ENCODE peak calls at places on chromosome 21, in six cellular contexts. One of them, this sample, is unnamed.

GRCh38 chr21:25953196-25953595 is 217.4 kb downstream of the APP start:
- DNase-seq in fibroblast of pulmonary artery: no peak
- DNase-seq in epithelial cell of esophagus: no peak
- DNase-seq in activated CD8-positive, alpha-beta memory T cell treated with anti-CD3 and anti-CD28 coated beads for 1 hour: no peak
- DNase-seq in NCI-H774: no peak
- DNase-seq in foreskin fibroblast: no peak
- DNase-seq in this sample: no peak

GRCh38 chr21:45830221-45830640 is 151.3 kb upstream of the COL6A1 start:
- DNase-seq in foreskin fibroblast: no peak
- DNase-seq in activated CD8-positive, alpha-beta memory T cell treated with anti-CD3 and anti-CD28 coated beads for 1 hour: no peak
- DNase-seq in NCI-H774: peak; percentile 41
- DNase-seq in epithelial cell of esophagus: no peak
- DNase-seq in fibroblast of pulmonary artery: no peak
- DNase-seq in this sample: no peak

GRCh38 chr21:18950045-18950740 is 546.6 kb upstream of the TMPRSS15 start:
- DNase-seq in epithelial cell of esophagus: no peak
- DNase-seq in NCI-H774: no peak
- DNase-seq in fibroblast of pulmonary artery: no peak
- DNase-seq in activated CD8-positive, alpha-beta memory T cell treated with anti-CD3 and anti-CD28 coated beads for 1 hour: no peak
- DNase-seq in foreskin fibroblast: no peak
- DNase-seq in this sample: no peak

GRCh38 chr21:33799378-33800090 is 116.1 kb downstream of the ATP5PO start:
- DNase-seq in activated CD8-positive, alpha-beta memory T cell treated with anti-CD3 and anti-CD28 coated beads for 1 hour: no peak
- DNase-seq in foreskin fibroblast: peak; percentile 15
- DNase-seq in fibroblast of pulmonary artery: peak; percentile 29
- DNase-seq in epithelial cell of esophagus: no peak
- DNase-seq in NCI-H774: no peak
- DNase-seq in this sample: no peak

GRCh38 chr21:9739240-9739639 is 782.1 kb upstream of the TPTE start:
- DNase-seq in fibroblast of pulmonary artery: no peak
- DNase-seq in activated CD8-positive, alpha-beta memory T cell treated with anti-CD3 and anti-CD28 coated beads for 1 hour: no peak
- DNase-seq in epithelial cell of esophagus: no peak
- DNase-seq in NCI-H774: no peak
- DNase-seq in foreskin fibroblast: no peak
- DNase-seq in this sample: no peak

GRCh38 chr21:43723648-43724047 is 4.7 kb downstream of the PDXK start:
- DNase-seq in foreskin fibroblast: no peak
- DNase-seq in activated CD8-positive, alpha-beta memory T cell treated with anti-CD3 and anti-CD28 coated beads for 1 hour: no peak
- DNase-seq in NCI-H774: no peak
- DNase-seq in epithelial cell of esophagus: no peak
- DNase-seq in fibroblast of pulmonary artery: no peak
- DNase-seq in this sample: no peak

GRCh38 chr21:42564561-42564971 is 50.9 kb downstream of the SLC37A1 start:
- DNase-seq in foreskin fibroblast: no peak
- DNase-seq in NCI-H774: no peak
- DNase-seq in epithelial cell of esophagus: no peak
- DNase-seq in fibroblast of pulmonary artery: no peak
- DNase-seq in activated CD8-positive, alpha-beta memory T cell treated with anti-CD3 and anti-CD28 coated beads for 1 hour: no peak
- DNase-seq in this sample: no peak

GRCh38 chr21:45506836-45507522 is 35.3 kb downstream of the SLC19A1 start:
- DNase-seq in fibroblast of pulmonary artery: no peak
- DNase-seq in foreskin fibroblast: no peak
- DNase-seq in activated CD8-positive, alpha-beta memory T cell treated with anti-CD3 and anti-CD28 coated beads for 1 hour: no peak
- DNase-seq in epithelial cell of esophagus: no peak
- DNase-seq in NCI-H774: no peak
- DNase-seq in this sample: no peak

GRCh38 chr21:24118738-24119470 is 1488.4 kb downstream of the MRPL39 start:
- DNase-seq in NCI-H774: no peak
- DNase-seq in foreskin fibroblast: no peak
- DNase-seq in fibroblast of pulmonary artery: peak; percentile 1
- DNase-seq in activated CD8-positive, alpha-beta memory T cell treated with anti-CD3 and anti-CD28 coated beads for 1 hour: no peak
- DNase-seq in epithelial cell of esophagus: no peak
- DNase-seq in this sample: no peak

GRCh38 chr21:43825936-43826622 is 36.7 kb downstream of the RRP1 start:
- DNase-seq in activated CD8-positive, alpha-beta memory T cell treated with anti-CD3 and anti-CD28 coated beads for 1 hour: no peak
- DNase-seq in foreskin fibroblast: no peak
- DNase-seq in NCI-H774: no peak
- DNase-seq in fibroblast of pulmonary artery: no peak
- DNase-seq in epithelial cell of esophagus: no peak
- DNase-seq in this sample: no peak

GRCh38 chr21:34983680-34984086 is 65.4 kb downstream of the RUNX1 start:
- DNase-seq in foreskin fibroblast: peak; percentile 90
- DNase-seq in NCI-H774: no peak
- DNase-seq in fibroblast of pulmonary artery: peak; percentile 28
- DNase-seq in epithelial cell of esophagus: peak; percentile 30
- DNase-seq in activated CD8-positive, alpha-beta memory T cell treated with anti-CD3 and anti-CD28 coated beads for 1 hour: peak; percentile 36
- DNase-seq in this sample: no peak

GRCh38 chr21:33208534-33208933 is 21.2 kb upstream of the IFNAR2 start:
- DNase-seq in epithelial cell of esophagus: peak; percentile 21
- DNase-seq in foreskin fibroblast: no peak
- DNase-seq in activated CD8-positive, alpha-beta memory T cell treated with anti-CD3 and anti-CD28 coated beads for 1 hour: no peak
- DNase-seq in NCI-H774: no peak
- DNase-seq in fibroblast of pulmonary artery: no peak
- DNase-seq in this sample: no peak

GRCh38 chr21:29322570-29322957 is 23.8 kb downstream of the BACH1 start:
- DNase-seq in NCI-H774: no peak
- DNase-seq in fibroblast of pulmonary artery: no peak
- DNase-seq in epithelial cell of esophagus: no peak
- DNase-seq in activated CD8-positive, alpha-beta memory T cell treated with anti-CD3 and anti-CD28 coated beads for 1 hour: no peak
- DNase-seq in foreskin fibroblast: no peak
- DNase-seq in this sample: no peak

GRCh38 chr21:28310711-28311110 is 682.0 kb downstream of the LTN1 start:
- DNase-seq in foreskin fibroblast: no peak
- DNase-seq in NCI-H774: no peak
- DNase-seq in fibroblast of pulmonary artery: no peak
- DNase-seq in activated CD8-positive, alpha-beta memory T cell treated with anti-CD3 and anti-CD28 coated beads for 1 hour: no peak
- DNase-seq in epithelial cell of esophagus: peak; percentile 41
- DNase-seq in this sample: no peak

GRCh38 chr21:34707876-34708325 is 39.1 kb downstream of the CLIC6 start:
- DNase-seq in fibroblast of pulmonary artery: no peak
- DNase-seq in epithelial cell of esophagus: no peak
- DNase-seq in NCI-H774: no peak
- DNase-seq in activated CD8-positive, alpha-beta memory T cell treated with anti-CD3 and anti-CD28 coated beads for 1 hour: no peak
- DNase-seq in foreskin fibroblast: no peak
- DNase-seq in this sample: no peak

GRCh38 chr21:16076465-16076864 is 346.7 kb downstream of the USP25 start:
- DNase-seq in NCI-H774: no peak
- DNase-seq in activated CD8-positive, alpha-beta memory T cell treated with anti-CD3 and anti-CD28 coated beads for 1 hour: no peak
- DNase-seq in epithelial cell of esophagus: no peak
- DNase-seq in fibroblast of pulmonary artery: no peak
- DNase-seq in foreskin fibroblast: no peak
- DNase-seq in this sample: no peak

GRCh38 chr21:46173573-46173972 is 10.7 kb downstream of the SPATC1L start:
- DNase-seq in epithelial cell of esophagus: no peak
- DNase-seq in foreskin fibroblast: no peak
- DNase-seq in activated CD8-positive, alpha-beta memory T cell treated with anti-CD3 and anti-CD28 coated beads for 1 hour: no peak
- DNase-seq in fibroblast of pulmonary artery: no peak
- DNase-seq in NCI-H774: no peak
- DNase-seq in this sample: no peak

GRCh38 chr21:38379171-38379570 is 119.1 kb downstream of the ERG start:
- DNase-seq in NCI-H774: no peak
- DNase-seq in foreskin fibroblast: no peak
- DNase-seq in fibroblast of pulmonary artery: no peak
- DNase-seq in activated CD8-positive, alpha-beta memory T cell treated with anti-CD3 and anti-CD28 coated beads for 1 hour: no peak
- DNase-seq in epithelial cell of esophagus: peak; percentile 29
- DNase-seq in this sample: no peak

GRCh38 chr21:39318091-39318959 is 4.9 kb upstream of the BRWD1 start:
- DNase-seq in epithelial cell of esophagus: no peak
- DNase-seq in activated CD8-positive, alpha-beta memory T cell treated with anti-CD3 and anti-CD28 coated beads for 1 hour: no peak
- DNase-seq in foreskin fibroblast: no peak
- DNase-seq in NCI-H774: no peak
- DNase-seq in fibroblast of pulmonary artery: no peak
- DNase-seq in this sample: no peak

GRCh38 chr21:35585155-35585554 is 475.2 kb downstream of the SETD4 start:
- DNase-seq in activated CD8-positive, alpha-beta memory T cell treated with anti-CD3 and anti-CD28 coated beads for 1 hour: no peak
- DNase-seq in NCI-H774: no peak
- DNase-seq in fibroblast of pulmonary artery: no peak
- DNase-seq in epithelial cell of esophagus: peak; percentile 19
- DNase-seq in foreskin fibroblast: peak; percentile 28
- DNase-seq in this sample: no peak

GRCh38 chr21:29233611-29234540 is 64.8 kb upstream of the BACH1 start:
- DNase-seq in NCI-H774: no peak
- DNase-seq in foreskin fibroblast: no peak
- DNase-seq in activated CD8-positive, alpha-beta memory T cell treated with anti-CD3 and anti-CD28 coated beads for 1 hour: no peak
- DNase-seq in epithelial cell of esophagus: peak; percentile 70
- DNase-seq in fibroblast of pulmonary artery: no peak
- DNase-seq in this sample: no peak

GRCh38 chr21:38847556-38847955 is 41.8 kb downstream of the ETS2 start:
- DNase-seq in fibroblast of pulmonary artery: no peak
- DNase-seq in activated CD8-positive, alpha-beta memory T cell treated with anti-CD3 and anti-CD28 coated beads for 1 hour: no peak
- DNase-seq in foreskin fibroblast: no peak
- DNase-seq in NCI-H774: no peak
- DNase-seq in epithelial cell of esophagus: peak; percentile 54
- DNase-seq in this sample: no peak

GRCh38 chr21:43902441-43902840 is 37.4 kb downstream of the AGPAT3 start:
- DNase-seq in NCI-H774: no peak
- DNase-seq in activated CD8-positive, alpha-beta memory T cell treated with anti-CD3 and anti-CD28 coated beads for 1 hour: no peak
- DNase-seq in fibroblast of pulmonary artery: peak; percentile 81
- DNase-seq in foreskin fibroblast: peak; percentile 25
- DNase-seq in epithelial cell of esophagus: no peak
- DNase-seq in this sample: no peak

GRCh38 chr21:38714998-38715397 is 90.7 kb upstream of the ETS2 start:
- DNase-seq in fibroblast of pulmonary artery: no peak
- DNase-seq in NCI-H774: no peak
- DNase-seq in foreskin fibroblast: no peak
- DNase-seq in activated CD8-positive, alpha-beta memory T cell treated with anti-CD3 and anti-CD28 coated beads for 1 hour: no peak
- DNase-seq in epithelial cell of esophagus: peak; percentile 91
- DNase-seq in this sample: no peak

GRCh38 chr21:42193131-42193671 is 25.7 kb upstream of the ABCG1 start:
- DNase-seq in epithelial cell of esophagus: peak; percentile 36
- DNase-seq in NCI-H774: no peak
- DNase-seq in activated CD8-positive, alpha-beta memory T cell treated with anti-CD3 and anti-CD28 coated beads for 1 hour: peak; percentile 57
- DNase-seq in foreskin fibroblast: no peak
- DNase-seq in fibroblast of pulmonary artery: peak; percentile 57
- DNase-seq in this sample: no peak

GRCh38 chr21:20351138-20351537 is 647.1 kb upstream of the NCAM2 start:
- DNase-seq in NCI-H774: no peak
- DNase-seq in epithelial cell of esophagus: no peak
- DNase-seq in fibroblast of pulmonary artery: no peak
- DNase-seq in activated CD8-positive, alpha-beta memory T cell treated with anti-CD3 and anti-CD28 coated beads for 1 hour: no peak
- DNase-seq in foreskin fibroblast: no peak
- DNase-seq in this sample: no peak

GRCh38 chr21:44282370-44282769 is 3.3 kb upstream of the AIRE start:
- DNase-seq in activated CD8-positive, alpha-beta memory T cell treated with anti-CD3 and anti-CD28 coated beads for 1 hour: no peak
- DNase-seq in epithelial cell of esophagus: no peak
- DNase-seq in fibroblast of pulmonary artery: no peak
- DNase-seq in foreskin fibroblast: no peak
- DNase-seq in NCI-H774: no peak
- DNase-seq in this sample: no peak

GRCh38 chr21:31848339-31848985 is 24.4 kb upstream of the HUNK start:
- DNase-seq in fibroblast of pulmonary artery: no peak
- DNase-seq in activated CD8-positive, alpha-beta memory T cell treated with anti-CD3 and anti-CD28 coated beads for 1 hour: no peak
- DNase-seq in epithelial cell of esophagus: no peak
- DNase-seq in NCI-H774: no peak
- DNase-seq in foreskin fibroblast: no peak
- DNase-seq in this sample: no peak

GRCh38 chr21:32599146-32599925 is 12.8 kb downstream of the CFAP298 start:
- DNase-seq in fibroblast of pulmonary artery: no peak
- DNase-seq in foreskin fibroblast: no peak
- DNase-seq in epithelial cell of esophagus: no peak
- DNase-seq in NCI-H774: no peak
- DNase-seq in activated CD8-positive, alpha-beta memory T cell treated with anti-CD3 and anti-CD28 coated beads for 1 hour: no peak
- DNase-seq in this sample: no peak

GRCh38 chr21:29896884-29897283 is 42.9 kb downstream of the GRIK1 start:
- DNase-seq in fibroblast of pulmonary artery: no peak
- DNase-seq in foreskin fibroblast: no peak
- DNase-seq in epithelial cell of esophagus: no peak
- DNase-seq in NCI-H774: no peak
- DNase-seq in activated CD8-positive, alpha-beta memory T cell treated with anti-CD3 and anti-CD28 coated beads for 1 hour: no peak
- DNase-seq in this sample: no peak

This sample was measured in HL-60.